ENCODE peak calls at places on chromosomes 4 and X, in four cellular contexts. One of them, this sample, is unnamed.

GRCh38 chrX:81120936-81121351 is 80.8 kb downstream of the HMGN5 start:
- DNase-seq in H1: no peak
- DNase-seq in K562: peak
- DNase-seq in GM12892: no peak
- DNase-seq in this sample: no peak

GRCh38 chrX:1387141-1387776 is 4.7 kb downstream of the SLC25A6 start:
- DNase-seq in GM12892: no peak
- DNase-seq in H1: no peak
- DNase-seq in K562: no peak
- DNase-seq in this sample: no peak

GRCh38 chr4:84167089-84167488 is 332.0 kb downstream of the NKX6-1 start:
- DNase-seq in GM12892: no peak
- DNase-seq in H1: no peak
- DNase-seq in K562: no peak
- DNase-seq in this sample: no peak

GRCh38 chr4:90474484-90474883 is 347.3 kb downstream of the CCSER1 start:
- DNase-seq in GM12892: no peak
- DNase-seq in K562: no peak
- DNase-seq in H1: no peak
- DNase-seq in this sample: no peak

GRCh38 chr4:120517966-120518365 is 404.6 kb downstream of the PRDM5 start:
- DNase-seq in H1: no peak
- DNase-seq in GM12892: no peak
- DNase-seq in K562: no peak
- DNase-seq in this sample: no peak

GRCh38 chr4:36320130-36320902 is 38.9 kb downstream of the DTHD1 start:
- DNase-seq in K562: no peak
- DNase-seq in H1: no peak
- DNase-seq in GM12892: no peak
- DNase-seq in this sample: no peak

GRCh38 chr4:118120120-118120760 is 86.0 kb downstream of the NDST3 start:
- DNase-seq in GM12892: no peak
- DNase-seq in H1: no peak
- DNase-seq in K562: no peak
- DNase-seq in this sample: no peak

GRCh38 chrX:40084471-40084870 is 13.3 kb downstream of the BCOR start:
- DNase-seq in GM12892: no peak
- DNase-seq in H1: no peak
- DNase-seq in K562: no peak
- DNase-seq in this sample: no peak

GRCh38 chrX:1416327-1416784 is 24.4 kb upstream of the SLC25A6 start:
- DNase-seq in K562: no peak
- DNase-seq in H1: no peak
- DNase-seq in GM12892: no peak
- DNase-seq in this sample: no peak

GRCh38 chrX:39633293-39633692 is 464.5 kb downstream of the BCOR start:
- DNase-seq in K562: no peak
- DNase-seq in H1: no peak
- DNase-seq in GM12892: no peak
- DNase-seq in this sample: no peak

GRCh38 chrX:23387826-23388225 is 53.2 kb downstream of the PTCHD1 start:
- DNase-seq in H1: no peak
- DNase-seq in GM12892: no peak
- DNase-seq in K562: no peak
- DNase-seq in this sample: no peak

GRCh38 chr4:1578968-1579833 is 104.9 kb downstream of the FAM53A start:
- DNase-seq in K562: peak
- DNase-seq in GM12892: peak
- DNase-seq in H1: no peak
- DNase-seq in this sample: peak

GRCh38 chrX:155270969-155271368 is 6.7 kb upstream of the RAB39B start:
- DNase-seq in H1: no peak
- DNase-seq in GM12892: no peak
- DNase-seq in K562: no peak
- DNase-seq in this sample: no peak

GRCh38 chr4:24763631-24764302 is 31.6 kb upstream of the SOD3 start:
- DNase-seq in GM12892: no peak
- DNase-seq in K562: no peak
- DNase-seq in H1: no peak
- DNase-seq in this sample: no peak

GRCh38 chr4:2060578-2061207 is 1.6 kb downstream of the NAT8L start:
- DNase-seq in H1: peak
- DNase-seq in K562: no peak
- DNase-seq in GM12892: no peak
- DNase-seq in this sample: no peak

GRCh38 chr4:188714907-188715306 is 575.7 kb downstream of the TRIML1 start:
- DNase-seq in H1: no peak
- DNase-seq in K562: no peak
- DNase-seq in GM12892: no peak
- DNase-seq in this sample: no peak

GRCh38 chr4:8703401-8703696 is 110.8 kb downstream of the CPZ start:
- DNase-seq in GM12892: no peak
- DNase-seq in K562: no peak
- DNase-seq in H1: no peak
- DNase-seq in this sample: no peak

GRCh38 chr4:72966652-72967051 is 102.9 kb downstream of the COX18 start:
- DNase-seq in H1: no peak
- DNase-seq in GM12892: no peak
- DNase-seq in K562: no peak
- DNase-seq in this sample: no peak

GRCh38 chr4:1183985-1184773 is 11.8 kb upstream of the SPON2 start:
- DNase-seq in H1: no peak
- DNase-seq in K562: no peak
- DNase-seq in GM12892: peak
- DNase-seq in this sample: no peak

GRCh38 chr4:40196724-40197281 is at the start of gene RHOH:
- DNase-seq in GM12892: no peak
- DNase-seq in H1: no peak
- DNase-seq in K562: no peak
- DNase-seq in this sample: no peak
- TF ChIP-seq POLR2A in GM12892: peak
- TF ChIP-seq POLR2A in H1: peak
- TF ChIP-seq POLR2A in K562: peak
- TF ChIP-seq POLR2A in this sample: peak

GRCh38 chr4:153179100-153179499 is 25.1 kb upstream of the TRIM2 start:
- DNase-seq in H1: no peak
- DNase-seq in GM12892: no peak
- DNase-seq in K562: no peak
- DNase-seq in this sample: no peak
- TF ChIP-seq TAF1 in H1: no peak
- TF ChIP-seq TAF1 in GM12892: no peak
- TF ChIP-seq TAF1 in K562: no peak
- TF ChIP-seq TAF1 in this sample: no peak

GRCh38 chr4:145285928-145286327 is 105.5 kb upstream of the OTUD4 start:
- DNase-seq in GM12892: no peak
- DNase-seq in H1: no peak
- DNase-seq in K562: no peak
- DNase-seq in this sample: no peak
- TF ChIP-seq POLR2A in GM12892: no peak
- TF ChIP-seq POLR2A in H1: no peak
- TF ChIP-seq POLR2A in K562: no peak
- TF ChIP-seq POLR2A in this sample: no peak

GRCh38 chrX:153909980-153910360 is 5.5 kb downstream of the AVPR2 start:
- DNase-seq in K562: no peak
- DNase-seq in GM12892: no peak
- DNase-seq in H1: no peak
- DNase-seq in this sample: no peak
- TF ChIP-seq TAF1 in K562: no peak
- TF ChIP-seq TAF1 in GM12892: no peak
- TF ChIP-seq TAF1 in H1: no peak
- TF ChIP-seq TAF1 in this sample: no peak

GRCh38 chrX:68090266-68090665 is 343.0 kb downstream of the OPHN1 start:
- DNase-seq in K562: no peak
- DNase-seq in H1: no peak
- DNase-seq in GM12892: no peak
- DNase-seq in this sample: no peak

GRCh38 chrX:68079961-68080360 is 353.3 kb downstream of the OPHN1 start:
- DNase-seq in H1: no peak
- DNase-seq in K562: no peak
- DNase-seq in GM12892: no peak
- DNase-seq in this sample: no peak

GRCh38 chrX:68083510-68083909 is 349.8 kb downstream of the OPHN1 start:
- DNase-seq in K562: no peak
- DNase-seq in GM12892: no peak
- DNase-seq in H1: no peak
- DNase-seq in this sample: no peak

GRCh38 chrX:68084765-68085164 is 348.5 kb downstream of the OPHN1 start:
- DNase-seq in H1: no peak
- DNase-seq in GM12892: no peak
- DNase-seq in K562: no peak
- DNase-seq in this sample: no peak
- TF ChIP-seq POLR2A in H1: no peak
- TF ChIP-seq POLR2A in GM12892: no peak
- TF ChIP-seq POLR2A in K562: no peak
- TF ChIP-seq POLR2A in this sample: no peak

GRCh38 chrX:4382273-4382672 is 668.8 kb upstream of the PRKX start:
- DNase-seq in GM12892: no peak
- DNase-seq in K562: no peak
- DNase-seq in H1: peak
- DNase-seq in this sample: no peak

GRCh38 chrX:4380710-4381109 is 667.3 kb upstream of the PRKX start:
- DNase-seq in GM12892: no peak
- DNase-seq in K562: no peak
- DNase-seq in H1: no peak
- DNase-seq in this sample: no peak

GRCh38 chrX:4373777-4374176 is 660.3 kb upstream of the PRKX start:
- DNase-seq in GM12892: no peak
- DNase-seq in K562: no peak
- DNase-seq in H1: no peak
- DNase-seq in this sample: no peak

DNA sequence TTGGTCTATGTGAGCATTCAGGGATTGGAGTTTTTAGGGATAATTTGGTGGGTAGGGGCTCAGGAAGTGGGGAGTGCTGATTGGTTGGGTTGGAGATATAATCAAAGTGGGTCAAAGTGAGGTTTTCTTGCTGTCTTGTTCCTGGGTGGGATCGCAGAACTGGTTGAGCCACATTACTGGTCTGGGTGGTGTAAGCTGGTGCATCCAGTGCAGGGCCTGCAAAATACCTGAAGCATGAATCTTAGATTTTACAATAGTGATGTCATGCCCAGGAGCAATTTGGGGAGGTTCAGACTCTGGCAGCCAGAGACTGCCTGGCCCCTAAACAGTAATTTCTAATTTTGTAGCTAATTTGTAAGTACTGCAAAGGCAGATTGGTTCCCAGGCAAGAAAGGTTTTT is 665.6 kb upstream of the PRKX start:
- DNase-seq in K562: no peak
- DNase-seq in H1: no peak
- DNase-seq in GM12892: no peak
- DNase-seq in this sample: no peak
- TF ChIP-seq TAF1 in K562: no peak
- TF ChIP-seq TAF1 in H1: no peak
- TF ChIP-seq TAF1 in GM12892: no peak
- TF ChIP-seq TAF1 in this sample: no peak

GRCh38 chr4:31307026-31307425 is 586.9 kb downstream of the PCDH7 start:
- DNase-seq in GM12892: no peak
- DNase-seq in K562: no peak
- DNase-seq in H1: no peak
- DNase-seq in this sample: no peak
- TF ChIP-seq POLR2A in GM12892: no peak
- TF ChIP-seq POLR2A in K562: no peak
- TF ChIP-seq POLR2A in H1: no peak
- TF ChIP-seq POLR2A in this sample: no peak

GRCh38 chr4:71107732-71108131 is 114.3 kb downstream of the DCK start:
- DNase-seq in K562: no peak
- DNase-seq in H1: no peak
- DNase-seq in GM12892: no peak
- DNase-seq in this sample: no peak
- TF ChIP-seq TAF1 in K562: no peak
- TF ChIP-seq TAF1 in H1: no peak
- TF ChIP-seq TAF1 in GM12892: no peak
- TF ChIP-seq TAF1 in this sample: no peak

DNA sequence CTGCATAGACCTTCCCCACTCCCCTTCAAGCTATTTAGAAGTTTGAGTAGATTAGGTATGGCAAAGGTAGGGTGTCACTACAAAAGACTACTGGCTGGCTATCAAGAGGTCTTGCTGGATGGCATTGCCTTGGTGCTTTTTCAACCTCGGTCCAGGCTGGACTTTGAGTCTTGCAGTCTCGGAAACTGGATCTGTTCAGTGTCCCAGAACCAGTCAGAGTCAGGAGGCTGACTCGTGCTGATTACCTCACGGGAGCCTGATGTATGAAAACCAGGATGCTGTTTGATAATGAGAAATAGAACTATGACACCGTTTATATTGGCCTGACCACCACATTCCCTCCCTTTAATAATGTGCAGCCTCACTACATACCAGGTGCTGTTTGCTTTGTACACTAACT is 2.7 kb upstream of the PHKA1 start:
- DNase-seq in GM12892: no peak
- DNase-seq in H1: no peak
- DNase-seq in K562: no peak
- DNase-seq in this sample: no peak
- TF ChIP-seq POLR2A in GM12892: no peak
- TF ChIP-seq POLR2A in H1: no peak
- TF ChIP-seq POLR2A in K562: no peak
- TF ChIP-seq POLR2A in this sample: no peak

GRCh38 chr4:168618577-168619265 is 121.9 kb downstream of the PALLD start:
- DNase-seq in GM12892: no peak
- DNase-seq in H1: no peak
- DNase-seq in K562: no peak
- DNase-seq in this sample: no peak
- TF ChIP-seq TAF1 in GM12892: no peak
- TF ChIP-seq TAF1 in H1: no peak
- TF ChIP-seq TAF1 in K562: no peak
- TF ChIP-seq TAF1 in this sample: no peak